ENCODE peak calls at places on chromosomes 4 and X, in six cellular contexts. E is spleen, C is uterus, A is lower lobe of right lung, T is kidney, V is heart right ventricle. M is an unnamed sample.

GRCh38 chr4:118834960-118835895 is 698 bp downstream of the SEC24D start:
- DNase-seq in E (peak), C (peak), A (peak), T (peak), V (peak), M (peak)

GRCh38 chr4:186727149-186727976 is 3.7 kb upstream of the FAT1 start:
- DNase-seq in E (no peak), C (no peak), A (no peak), T (no peak), V (no peak), M (no peak)

GRCh38 chrX:10482708-10483107 is 137.7 kb downstream of the MID1 start:
- DNase-seq in E (no peak), C (no peak), A (no peak), T (no peak), V (no peak), M (no peak)

GRCh38 chr4:76854858-76855257 is 43.1 kb downstream of the SOWAHB start:
- DNase-seq in E (no peak), C (no peak), A (no peak), T (no peak), V (no peak), M (no peak)

GRCh38 chr4:52659722-52660261 is 691 bp upstream of the USP46 start:
- DNase-seq in E (peak), C (peak), A (peak), T (peak), V (peak), M (peak)

GRCh38 chr4:15336410-15337184 is 91.2 kb upstream of the C1QTNF7 start:
- DNase-seq in E (no peak), C (no peak), A (no peak), T (no peak), V (no peak), M (no peak)

GRCh38 chrX:24956828-24957227 is 58.9 kb downstream of the ARX start:
- DNase-seq in E (no peak), C (no peak), A (no peak), T (no peak), V (no peak), M (no peak)

GRCh38 chr4:184937030-184937710 is 81.1 kb upstream of the HELT start:
- DNase-seq in E (no peak), C (no peak), A (no peak), T (no peak), V (no peak), M (no peak)

GRCh38 chr4:166670341-166670740 is 564.0 kb downstream of the SPOCK3 start:
- DNase-seq in E (no peak), C (no peak), A (no peak), T (no peak), V (no peak), M (no peak)

GRCh38 chr4:54781771-54782170 is 124.0 kb downstream of the KIT start:
- DNase-seq in E (no peak), C (peak), A (no peak), T (peak), V (peak), M (no peak)

GRCh38 chr4:19693949-19694597 is 557.6 kb upstream of the SLIT2 start:
- DNase-seq in E (no peak), C (peak), A (no peak), T (no peak), V (no peak), M (no peak)

DNA sequence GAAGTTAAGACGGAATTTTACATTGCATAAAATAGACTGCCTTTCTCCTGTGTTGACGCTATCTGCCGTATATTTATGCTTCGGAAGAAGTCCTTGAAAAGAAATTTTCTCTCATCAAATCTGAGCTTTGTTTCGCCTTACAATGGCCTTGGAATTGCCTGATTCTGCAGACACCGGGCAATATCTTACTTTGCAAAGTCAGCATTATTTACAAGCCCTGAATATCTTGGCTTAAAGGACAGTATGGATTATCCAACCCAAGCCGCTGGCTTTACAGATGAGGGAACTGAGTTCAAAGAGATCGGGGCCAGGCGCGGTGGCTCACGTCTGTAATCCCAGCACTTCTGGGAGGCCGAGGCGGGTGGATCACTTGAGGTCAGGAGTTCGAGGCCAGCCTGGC is 1.1 kb upstream of the MANBA start:
- DNase-seq in E (no peak), C (no peak), A (no peak), T (no peak), V (no peak), M (no peak)
- H3K27ac ChIP-seq in E (no peak), C (no peak), A (no peak), T (no peak), V (no peak), M (no peak)

DNA sequence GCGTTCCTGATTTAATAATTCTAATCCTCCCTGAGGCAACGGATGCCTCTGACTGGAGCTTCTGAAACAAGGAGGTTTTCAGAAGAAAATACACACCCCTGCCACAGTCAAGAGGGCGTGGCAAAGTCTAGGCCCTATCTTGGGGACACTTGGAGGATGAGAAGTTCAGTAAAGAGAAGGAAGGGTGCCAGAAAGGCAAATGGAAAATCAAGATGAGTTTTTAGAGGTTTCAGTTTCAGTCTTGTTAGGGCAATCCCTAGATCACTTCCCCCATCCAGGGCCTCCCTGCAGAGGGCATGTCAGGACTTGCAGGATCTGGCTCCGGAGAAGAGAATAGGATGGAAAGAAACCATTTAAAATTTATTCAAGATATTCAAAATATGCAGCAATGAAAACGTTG is 28.5 kb upstream of the FGF2 start:
- DNase-seq in E (no peak), C (peak), A (no peak), T (peak), V (peak), M (no peak)
- TF ChIP-seq CTCF in E (no peak), C (no peak), A (no peak), T (no peak), V (peak), M (no peak)

DNA sequence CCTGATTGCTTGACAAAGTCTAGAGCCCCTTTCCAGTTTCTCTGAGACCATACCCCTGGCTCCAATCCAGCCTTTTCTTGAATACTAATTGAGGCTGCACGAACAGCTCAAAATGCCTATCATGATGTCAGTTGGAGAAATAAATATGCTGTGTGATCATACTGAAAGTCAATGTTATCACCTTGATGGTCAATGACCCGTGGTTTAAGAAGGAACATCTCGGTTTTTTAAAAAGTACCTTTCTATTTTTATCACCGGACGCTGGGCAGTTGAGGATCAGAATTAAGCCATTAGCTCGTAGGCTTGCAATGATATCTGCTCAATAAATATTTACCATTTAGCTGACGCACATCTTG is 883 bp upstream of the WDR44 start:
- DNase-seq in E (no peak), C (no peak), A (no peak), T (no peak), V (no peak), M (no peak)
- H3K4me3 ChIP-seq in E (peak), C (peak), A (peak), T (peak), V (peak), M (peak)

GRCh38 chr4:39472396-39472795 is 13.5 kb downstream of the LIAS start:
- DNase-seq in E (no peak), C (no peak), A (no peak), T (no peak), V (no peak), M (no peak)

GRCh38 chr4:39466747-39467146 is 7.9 kb downstream of the LIAS start:
- DNase-seq in E (no peak), C (no peak), A (no peak), T (no peak), V (no peak), M (no peak)

GRCh38 chr4:39470402-39470801 is 11.5 kb downstream of the LIAS start:
- DNase-seq in E (no peak), C (no peak), A (no peak), T (no peak), V (no peak), M (no peak)

GRCh38 chr4:39467470-39467869 is 8.6 kb downstream of the LIAS start:
- DNase-seq in E (no peak), C (no peak), A (no peak), T (no peak), V (no peak), M (no peak)

DNA sequence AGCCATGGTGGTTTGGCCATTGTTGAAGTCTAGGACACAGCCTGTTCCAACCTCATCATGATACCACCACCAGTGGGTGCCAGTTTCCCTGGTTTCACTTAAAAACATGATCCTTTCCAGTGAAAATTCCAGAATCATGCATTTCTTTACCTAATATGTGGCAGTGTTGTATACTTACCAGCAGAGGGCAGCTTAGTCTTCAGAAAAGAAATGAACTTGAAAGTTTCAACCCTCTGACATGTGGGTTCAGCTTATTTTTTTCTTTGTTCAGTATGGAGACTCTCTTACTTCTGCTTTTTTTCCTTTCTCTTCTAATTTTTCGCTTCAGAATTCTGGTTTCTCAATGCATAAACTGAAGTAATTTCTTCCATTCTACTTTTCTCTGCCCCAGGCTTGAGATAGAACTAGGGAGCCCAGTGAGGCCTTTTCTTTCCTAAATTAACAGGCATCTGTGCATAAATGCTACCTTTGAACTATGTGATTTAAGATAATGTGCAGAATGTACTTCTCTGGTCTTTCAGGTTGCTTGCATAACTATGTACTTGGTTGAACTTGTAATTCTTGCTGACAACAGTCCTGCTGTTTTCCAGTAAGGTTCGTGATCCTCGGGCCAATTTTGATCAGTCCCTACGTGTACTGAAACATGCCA is 10.7 kb downstream of the LIAS start:
- DNase-seq in E (no peak), C (no peak), A (no peak), T (no peak), V (no peak), M (no peak)
- H3K27ac ChIP-seq in E (peak), C (peak), A (peak), T (peak), V (no peak), M (no peak)

GRCh38 chr4:65461781-65462180 is 208.5 kb downstream of the EPHA5 start:
- DNase-seq in E (no peak), C (no peak), A (no peak), T (no peak), V (no peak), M (no peak)

GRCh38 chr4:65472531-65472930 is 197.8 kb downstream of the EPHA5 start:
- DNase-seq in E (no peak), C (no peak), A (no peak), T (no peak), V (no peak), M (no peak)

GRCh38 chr4:65467280-65467679 is 203.0 kb downstream of the EPHA5 start:
- DNase-seq in E (no peak), C (no peak), A (no peak), T (no peak), V (no peak), M (no peak)
- TF ChIP-seq CTCF in E (no peak), C (no peak), A (no peak), T (no peak), V (no peak), M (no peak)

M was measured in upper lobe of right lung.